ENCODE peak calls at places on chromosomes 2 and 18, in ten cellular contexts. I is A549; N is uterus; U is CD4-positive, CD25-positive, alpha-beta regulatory T cell; C is CD4-positive, alpha-beta T cell; S is epithelial cell of prostate; O is SJSA1; W is H1; M is cardiac muscle cell; H is HCT116. E is an unnamed sample.

GRCh38 chr2:73776869-73777519 is 2.9 kb downstream of the DUSP11 start:
- DNase-seq in I (no peak), N (no peak), U (no peak), C (no peak), S (peak), O (no peak), W (no peak), M (no peak), H (no peak), E (no peak)

GRCh38 chr2:2686228-2686627 is 355.2 kb upstream of the MYT1L start:
- DNase-seq in I (no peak), N (no peak), U (no peak), C (no peak), S (no peak), O (no peak), W (no peak), M (no peak), H (no peak), E (no peak)

GRCh38 chr2:84959045-84959493 is 11.9 kb upstream of the KCMF1 start:
- DNase-seq in I (peak), N (no peak), U (no peak), C (no peak), S (no peak), O (peak), W (no peak), M (peak), H (peak), E (no peak)

GRCh38 chr18:3478262-3478978 is 28.4 kb downstream of the TGIF1 start:
- DNase-seq in I (no peak), N (no peak), U (no peak), C (no peak), S (no peak), O (no peak), W (no peak), M (peak), H (no peak), E (no peak)

GRCh38 chr2:14524803-14525080 is 107.8 kb upstream of the LRATD1 start:
- DNase-seq in I (no peak), N (no peak), U (no peak), C (no peak), S (peak), O (no peak), W (no peak), M (no peak), H (no peak), E (no peak)

GRCh38 chr2:437772-438393 is 150.0 kb upstream of the ALKAL2 start:
- DNase-seq in I (no peak), N (no peak), U (peak), C (peak), S (no peak), O (no peak), W (no peak), M (no peak), H (no peak), E (no peak)

GRCh38 chr2:181407171-181407570 is 50.0 kb upstream of the ITGA4 start:
- DNase-seq in I (no peak), N (no peak), U (no peak), C (no peak), S (no peak), O (no peak), W (no peak), M (no peak), H (no peak), E (no peak)

GRCh38 chr2:76450024-76450475 is 739.3 kb upstream of the GCFC2 start:
- DNase-seq in I (no peak), N (no peak), U (no peak), C (no peak), S (no peak), O (no peak), W (no peak), M (no peak), H (no peak), E (no peak)

GRCh38 chr18:37565985-37566478 is 434 bp upstream of the CELF4 start:
- DNase-seq in I (peak), N (no peak), U (no peak), C (no peak), S (no peak), O (no peak), W (no peak), M (peak), H (no peak), E (no peak)

GRCh38 chr2:191218292-191218898 is 26.8 kb upstream of the MYO1B start:
- DNase-seq in I (peak), N (no peak), U (no peak), C (no peak), S (no peak), O (peak), W (peak), M (peak), H (peak), E (no peak)

GRCh38 chr2:26462511-26463251 is 15.2 kb downstream of the OTOF start:
- DNase-seq in I (peak), N (no peak), U (no peak), C (no peak), S (peak), O (no peak), W (peak), M (peak), H (peak), E (no peak)

GRCh38 chr2:211454684-211455083 is 898.3 kb downstream of the CPS1 start:
- DNase-seq in I (no peak), N (no peak), U (no peak), C (no peak), S (no peak), O (no peak), W (no peak), M (no peak), H (no peak), E (no peak)

GRCh38 chr18:9366126-9366714 is 31.6 kb downstream of the TWSG1 start:
- DNase-seq in I (peak), N (no peak), U (no peak), C (no peak), S (peak), O (no peak), W (peak), M (peak), H (peak), E (no peak)

GRCh38 chr2:205904873-205905272 is 181.1 kb downstream of the INO80D start:
- DNase-seq in I (no peak), N (no peak), U (no peak), C (no peak), S (no peak), O (no peak), W (no peak), M (no peak), H (no peak), E (no peak)

GRCh38 chr2:38666578-38666926 is 638 bp downstream of the GALM start:
- DNase-seq in I (no peak), N (no peak), U (no peak), C (no peak), S (no peak), O (peak), W (no peak), M (peak), H (no peak), E (no peak)

GRCh38 chr2:242031481-242032019 is 162.0 kb downstream of the RTP5 start:
- DNase-seq in I (no peak), N (no peak), U (no peak), C (peak), S (peak), O (peak), W (no peak), M (peak), H (no peak), E (peak)

GRCh38 chr18:7885763-7886295 is 318.7 kb downstream of the PTPRM start:
- DNase-seq in I (no peak), N (no peak), U (no peak), C (no peak), S (no peak), O (no peak), W (no peak), M (peak), H (no peak), E (no peak)

GRCh38 chr2:223093436-223093839 is 41.4 kb downstream of the KCNE4 start:
- DNase-seq in I (no peak), N (peak), U (no peak), C (no peak), S (no peak), O (peak), W (no peak), M (peak), H (no peak), E (peak)

GRCh38 chr2:101832114-101832513 is 134.6 kb downstream of the MAP4K4 start:
- DNase-seq in I (no peak), N (no peak), U (no peak), C (no peak), S (no peak), O (no peak), W (no peak), M (no peak), H (no peak), E (no peak)

GRCh38 chr18:34649072-34649471 is 61.0 kb upstream of the DTNA start:
- DNase-seq in I (no peak), N (no peak), U (no peak), C (no peak), S (no peak), O (no peak), W (no peak), M (peak), H (no peak), E (no peak)

GRCh38 chr2:195252018-195252417 is 405.0 kb upstream of the SLC39A10 start:
- DNase-seq in I (no peak), N (no peak), U (no peak), C (no peak), S (no peak), O (no peak), W (peak), M (no peak), H (no peak), E (no peak)

GRCh38 chr18:29749699-29750098 is 1292.8 kb downstream of the DSC3 start:
- DNase-seq in I (no peak), N (no peak), U (no peak), C (no peak), S (no peak), O (no peak), W (no peak), M (peak), H (no peak), E (no peak)

GRCh38 chr2:216147172-216148131 is 38.3 kb downstream of the XRCC5 start:
- DNase-seq in I (no peak), N (no peak), U (no peak), C (no peak), S (no peak), O (no peak), W (no peak), M (no peak), H (no peak), E (no peak)

GRCh38 chr2:78676921-78677696 is 348.4 kb upstream of the REG3G start:
- DNase-seq in I (no peak), N (no peak), U (no peak), C (no peak), S (no peak), O (no peak), W (no peak), M (no peak), H (no peak), E (no peak)

GRCh38 chr2:20667531-20668401 is 822 bp downstream of the GDF7 start:
- DNase-seq in I (no peak), N (no peak), U (no peak), C (no peak), S (no peak), O (no peak), W (no peak), M (no peak), H (no peak), E (no peak)

GRCh38 chr18:3380384-3380961 is 69.5 kb upstream of the TGIF1 start:
- DNase-seq in I (peak), N (no peak), U (no peak), C (no peak), S (peak), O (peak), W (no peak), M (peak), H (peak), E (no peak)

GRCh38 chr18:80180778-80181564 is 66.3 kb downstream of the PARD6G start:
- DNase-seq in I (no peak), N (no peak), U (no peak), C (no peak), S (no peak), O (no peak), W (no peak), M (no peak), H (no peak), E (no peak)

GRCh38 chr2:12091201-12091806 is 344.9 kb downstream of the LPIN1 start:
- DNase-seq in I (no peak), N (no peak), U (no peak), C (no peak), S (no peak), O (peak), W (no peak), M (no peak), H (no peak), E (no peak)

GRCh38 chr2:8993196-8993901 is 10.1 kb downstream of the MBOAT2 start:
- DNase-seq in I (no peak), N (no peak), U (no peak), C (no peak), S (no peak), O (no peak), W (no peak), M (no peak), H (no peak), E (no peak)

GRCh38 chr2:229342376-229342775 is 71.3 kb upstream of the PID1 start:
- DNase-seq in I (peak), N (peak), U (no peak), C (no peak), S (no peak), O (no peak), W (peak), M (peak), H (peak), E (no peak)

GRCh38 chr18:35282353-35282752 is 7.7 kb downstream of the ZSCAN30 start:
- DNase-seq in I (no peak), N (no peak), U (no peak), C (no peak), S (peak), O (peak), W (no peak), M (peak), H (no peak), E (no peak)

GRCh38 chr2:37456479-37456878 is 112.0 kb downstream of the QPCT start:
- DNase-seq in I (no peak), N (no peak), U (no peak), C (peak), S (no peak), O (no peak), W (no peak), M (peak), H (no peak), E (no peak)

GRCh38 chr18:43830303-43830702 is 553.0 kb upstream of the SYT4 start:
- DNase-seq in I (no peak), N (no peak), U (no peak), C (no peak), S (no peak), O (no peak), W (no peak), M (no peak), H (no peak), E (no peak)

GRCh38 chr2:143893340-143893739 is 626.6 kb downstream of the ZEB2 start:
- DNase-seq in I (no peak), N (no peak), U (no peak), C (no peak), S (no peak), O (peak), W (no peak), M (no peak), H (no peak), E (no peak)

GRCh38 chr2:175743020-175743419 is 259.0 kb downstream of the LNPK start:
- DNase-seq in I (no peak), N (no peak), U (no peak), C (no peak), S (no peak), O (no peak), W (no peak), M (no peak), H (no peak), E (no peak)

GRCh38 chr2:34241905-34242740 is 643.0 kb upstream of the FAM98A start:
- DNase-seq in I (no peak), N (no peak), U (no peak), C (no peak), S (no peak), O (no peak), W (no peak), M (no peak), H (no peak), E (no peak)

GRCh38 chr2:42100696-42101585 is 53.1 kb downstream of the PKDCC start:
- DNase-seq in I (no peak), N (peak), U (peak), C (peak), S (no peak), O (peak), W (no peak), M (peak), H (no peak), E (peak)
- H3K27ac ChIP-seq in I (peak), N (peak), U (peak), C (peak), S (no peak), O (peak), W (no peak), M (no peak), H (no peak), E (peak)

DNA sequence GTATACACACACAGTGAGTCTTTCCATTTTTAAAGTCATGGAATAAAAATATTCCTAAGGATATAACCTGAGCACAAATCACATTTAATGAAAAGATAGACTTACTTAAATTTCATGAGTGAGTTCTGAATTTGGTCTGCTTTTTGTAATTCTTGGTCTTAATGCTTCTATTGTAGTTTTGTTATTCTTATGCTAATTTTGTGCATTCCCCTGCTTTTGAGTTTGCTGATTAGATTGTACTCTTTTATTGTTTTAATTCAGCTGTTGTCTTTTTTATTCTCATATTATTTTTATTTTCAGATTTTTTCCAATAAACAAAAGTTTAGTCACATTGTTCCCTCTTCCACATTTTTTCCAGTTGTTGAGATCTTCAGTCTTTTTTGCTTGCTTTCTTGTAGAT is 202.4 kb downstream of the ZNF407 start:
- DNase-seq in I (no peak), N (no peak), U (no peak), C (no peak), S (no peak), O (no peak), W (no peak), M (no peak), H (no peak), E (no peak)
- H3K27ac ChIP-seq in I (no peak), N (no peak), U (no peak), C (no peak), S (no peak), O (no peak), W (no peak), M (no peak), H (no peak), E (no peak)

GRCh38 chr2:198102841-198103240 is 298.4 kb downstream of the PLCL1 start:
- DNase-seq in I (no peak), N (no peak), U (no peak), C (no peak), S (no peak), O (no peak), W (no peak), M (no peak), H (no peak), E (no peak)

GRCh38 chr2:198102120-198102519 is 297.7 kb downstream of the PLCL1 start:
- DNase-seq in I (no peak), N (no peak), U (no peak), C (no peak), S (no peak), O (no peak), W (no peak), M (no peak), H (no peak), E (no peak)

GRCh38 chr2:198101688-198102087 is 297.3 kb downstream of the PLCL1 start:
- DNase-seq in I (no peak), N (no peak), U (no peak), C (no peak), S (no peak), O (no peak), W (no peak), M (no peak), H (no peak), E (no peak)

DNA sequence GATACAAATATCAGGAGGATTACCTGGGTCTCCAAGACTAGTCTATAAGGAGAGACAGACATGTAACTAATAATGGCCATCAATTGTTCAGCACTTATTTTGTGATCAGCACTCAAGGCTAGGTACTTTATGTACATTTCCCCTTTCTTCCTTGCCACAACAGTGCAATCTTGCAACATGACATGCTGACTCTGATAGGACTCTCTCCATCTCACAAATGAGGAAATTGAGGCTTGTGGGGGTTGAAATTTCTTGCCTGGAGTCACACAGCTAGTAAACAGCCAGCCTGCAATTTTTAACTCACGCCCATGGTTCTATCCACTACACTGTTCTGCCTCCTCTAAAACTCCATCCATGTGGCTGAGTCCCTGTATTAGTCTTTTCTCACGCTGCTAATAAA is 302.2 kb downstream of the PLCL1 start:
- DNase-seq in I (no peak), N (no peak), U (no peak), C (no peak), S (no peak), O (no peak), W (no peak), M (no peak), H (no peak), E (no peak)
- H3K27ac ChIP-seq in I (no peak), N (no peak), U (no peak), C (no peak), S (no peak), O (no peak), W (no peak), M (no peak), H (no peak), E (peak)

GRCh38 chr2:28586864-28587263 is 91.0 kb downstream of the PLB1 start:
- DNase-seq in I (no peak), N (no peak), U (peak), C (peak), S (no peak), O (no peak), W (no peak), M (no peak), H (no peak), E (peak)

GRCh38 chr2:28582595-28582994 is 86.7 kb downstream of the PLB1 start:
- DNase-seq in I (no peak), N (no peak), U (no peak), C (no peak), S (no peak), O (no peak), W (no peak), M (no peak), H (no peak), E (peak)

GRCh38 chr2:28581312-28581711 is 85.5 kb downstream of the PLB1 start:
- DNase-seq in I (no peak), N (no peak), U (no peak), C (no peak), S (no peak), O (no peak), W (no peak), M (no peak), H (no peak), E (no peak)

GRCh38 chr2:28582152-28582551 is 86.3 kb downstream of the PLB1 start:
- DNase-seq in I (no peak), N (no peak), U (no peak), C (no peak), S (no peak), O (no peak), W (no peak), M (no peak), H (no peak), E (no peak)

GRCh38 chr2:28583899-28584553 is 88.2 kb downstream of the PLB1 start:
- DNase-seq in I (peak), N (peak), U (no peak), C (peak), S (peak), O (peak), W (peak), M (peak), H (peak), E (peak)
- H3K27ac ChIP-seq in I (peak), N (peak), U (no peak), C (no peak), S (peak), O (peak), W (no peak), M (peak), H (peak), E (peak)

DNA sequence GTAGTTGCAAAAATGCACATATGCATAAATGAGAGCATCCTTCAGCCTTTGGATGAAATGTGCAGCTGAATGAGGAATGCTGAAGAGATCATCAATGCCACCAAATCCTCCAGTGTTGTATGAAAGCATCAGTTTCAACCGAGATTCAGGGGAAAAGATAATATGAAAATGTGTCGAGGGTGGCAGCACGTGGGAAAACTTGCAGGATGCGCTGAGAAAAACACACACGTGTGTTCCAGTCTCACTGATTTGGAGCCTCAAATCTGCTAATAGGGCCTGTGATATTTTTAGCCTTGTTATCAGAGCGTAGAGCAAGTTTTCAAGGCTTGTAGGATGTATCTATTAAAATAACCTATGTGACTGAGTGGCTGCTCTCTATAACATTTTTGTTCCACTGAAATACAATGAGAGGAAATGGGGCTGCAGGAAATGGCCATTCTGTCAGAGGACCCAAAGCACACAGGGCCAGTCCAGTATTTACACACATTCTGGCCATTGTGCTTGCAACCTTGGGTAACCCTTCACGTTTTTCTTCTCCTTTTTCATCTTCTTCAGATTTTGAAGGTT is 138.8 kb downstream of the PRKCE start:
- DNase-seq in I (no peak), N (no peak), U (no peak), C (no peak), S (no peak), O (no peak), W (no peak), M (peak), H (no peak), E (no peak)
- H3K27ac ChIP-seq in I (no peak), N (no peak), U (no peak), C (no peak), S (no peak), O (no peak), W (no peak), M (peak), H (no peak), E (no peak)

GRCh38 chr2:105388971-105389381 is 9.9 kb downstream of the FHL2 start:
- DNase-seq in I (no peak), N (no peak), U (no peak), C (no peak), S (no peak), O (peak), W (no peak), M (peak), H (no peak), E (no peak)
- H3K27ac ChIP-seq in I (no peak), N (peak), U (no peak), C (no peak), S (peak), O (peak), W (no peak), M (peak), H (no peak), E (peak)

GRCh38 chr2:240579771-240580614 is 6.5 kb upstream of the CAPN10 start:
- DNase-seq in I (peak), N (peak), U (peak), C (peak), S (peak), O (peak), W (no peak), M (peak), H (peak), E (no peak)
- H3K27ac ChIP-seq in I (peak), N (peak), U (peak), C (peak), S (peak), O (no peak), W (no peak), M (peak), H (peak), E (peak)

E was measured in coronary artery.